ENCODE peak calls at places on chromosome 20, in nine cellular contexts. H, N, F, X, V, J, M, L and C are unnamed samples.

GRCh38 chr20:52313335-52313963 is 121.9 kb upstream of the ZFP64 start:
- DNase-seq in H (peak), N (peak), F (peak), X (peak), V (peak), J (peak), M (no peak), L (no peak), C (peak)

GRCh38 chr20:63886054-63886419 is 8.9 kb upstream of the DNAJC5 start:
- DNase-seq in H (no peak), N (no peak), F (no peak), X (no peak), V (no peak), J (no peak), M (no peak), L (no peak), C (no peak)

GRCh38 chr20:36924167-36925045 is 27.1 kb downstream of the SAMHD1 start:
- DNase-seq in H (no peak), N (no peak), F (no peak), X (no peak), V (no peak), J (no peak), M (no peak), L (no peak), C (no peak)

GRCh38 chr20:2236266-2236665 is 59.5 kb upstream of the TGM3 start:
- DNase-seq in H (no peak), N (no peak), F (no peak), X (peak), V (peak), J (no peak), M (no peak), L (no peak), C (peak)

GRCh38 chr20:7673841-7674240 is 266.4 kb downstream of the HAO1 start:
- DNase-seq in H (peak), N (no peak), F (peak), X (peak), V (no peak), J (peak), M (no peak), L (no peak), C (peak)

GRCh38 chr20:32779500-32780215 is 17.5 kb downstream of the DNMT3B start:
- DNase-seq in H (no peak), N (no peak), F (no peak), X (no peak), V (peak), J (no peak), M (no peak), L (no peak), C (no peak)

GRCh38 chr20:8454137-8454712 is 322.2 kb downstream of the PLCB1 start:
- DNase-seq in H (peak), N (no peak), F (peak), X (peak), V (peak), J (peak), M (no peak), L (peak), C (peak)

GRCh38 chr20:58649288-58650180 is 1.5 kb upstream of the STX16 start:
- DNase-seq in H (no peak), N (no peak), F (no peak), X (no peak), V (no peak), J (no peak), M (no peak), L (no peak), C (peak)

GRCh38 chr20:63968136-63968927 is 1.4 kb downstream of the ZNF512B start:
- DNase-seq in H (no peak), N (no peak), F (no peak), X (no peak), V (no peak), J (no peak), M (no peak), L (no peak), C (no peak)

GRCh38 chr20:37600486-37600885 is 72.8 kb upstream of the BLCAP start:
- DNase-seq in H (no peak), N (no peak), F (no peak), X (no peak), V (no peak), J (no peak), M (no peak), L (no peak), C (no peak)

GRCh38 chr20:11136691-11137090 is 462.9 kb upstream of the JAG1 start:
- DNase-seq in H (no peak), N (no peak), F (peak), X (no peak), V (no peak), J (no peak), M (no peak), L (no peak), C (peak)

GRCh38 chr20:603116-603640 is 6.9 kb downstream of the TCF15 start:
- DNase-seq in H (no peak), N (no peak), F (no peak), X (no peak), V (no peak), J (no peak), M (no peak), L (no peak), C (no peak)

GRCh38 chr20:63706027-63706695 is 1.6 kb downstream of the ARFRP1 start:
- DNase-seq in H (no peak), N (no peak), F (no peak), X (no peak), V (no peak), J (no peak), M (no peak), L (no peak), C (no peak)

GRCh38 chr20:55354700-55355099 is 650.6 kb downstream of the CBLN4 start:
- DNase-seq in H (no peak), N (no peak), F (no peak), X (no peak), V (peak), J (no peak), M (no peak), L (no peak), C (peak)

GRCh38 chr20:48932375-48932941 is 10.9 kb downstream of the ARFGEF2 start:
- DNase-seq in H (no peak), N (no peak), F (peak), X (no peak), V (no peak), J (no peak), M (no peak), L (no peak), C (peak)

GRCh38 chr20:63457737-63458136 is 14.7 kb downstream of the KCNQ2 start:
- DNase-seq in H (no peak), N (no peak), F (peak), X (no peak), V (peak), J (peak), M (no peak), L (no peak), C (peak)

GRCh38 chr20:48921883-48922867 is 664 bp downstream of the ARFGEF2 start:
- DNase-seq in H (peak), N (no peak), F (peak), X (peak), V (peak), J (no peak), M (no peak), L (no peak), C (no peak)

GRCh38 chr20:48826883-48827771 is 672 bp downstream of the PREX1 start:
- DNase-seq in H (peak), N (no peak), F (peak), X (no peak), V (peak), J (no peak), M (no peak), L (no peak), C (peak)

GRCh38 chr20:57657537-57658446 is 37.6 kb upstream of the ZBP1 start:
- DNase-seq in H (no peak), N (no peak), F (no peak), X (no peak), V (peak), J (no peak), M (no peak), L (no peak), C (no peak)

GRCh38 chr20:49980140-49981008 is 2.4 kb upstream of the SNAI1 start:
- DNase-seq in H (no peak), N (no peak), F (no peak), X (no peak), V (peak), J (no peak), M (no peak), L (no peak), C (no peak)

GRCh38 chr20:9052136-9052535 is 16.8 kb upstream of the PLCB4 start:
- DNase-seq in H (no peak), N (no peak), F (no peak), X (no peak), V (peak), J (no peak), M (no peak), L (no peak), C (no peak)

GRCh38 chr20:32019156-32019510 is 8.9 kb downstream of the CCM2L start:
- DNase-seq in H (peak), N (no peak), F (no peak), X (no peak), V (peak), J (no peak), M (no peak), L (no peak), C (no peak)

GRCh38 chr20:36107881-36108280 is 46.7 kb upstream of the EPB41L1 start:
- DNase-seq in H (no peak), N (no peak), F (no peak), X (no peak), V (no peak), J (no peak), M (no peak), L (no peak), C (no peak)

GRCh38 chr20:33009214-33010132 is 2.0 kb downstream of the BPIFB2 start:
- DNase-seq in H (no peak), N (no peak), F (no peak), X (no peak), V (peak), J (no peak), M (no peak), L (no peak), C (no peak)

GRCh38 chr20:33296206-33296605 is 13.2 kb downstream of the BPIFB1 start:
- DNase-seq in H (no peak), N (no peak), F (no peak), X (no peak), V (no peak), J (no peak), M (no peak), L (no peak), C (no peak)

GRCh38 chr20:43536817-43537440 is 21.9 kb upstream of the SGK2 start:
- DNase-seq in H (no peak), N (no peak), F (no peak), X (peak), V (no peak), J (peak), M (no peak), L (no peak), C (peak)

GRCh38 chr20:58458342-58459057 is 56.7 kb downstream of the APCDD1L start:
- DNase-seq in H (no peak), N (no peak), F (peak), X (peak), V (no peak), J (peak), M (no peak), L (no peak), C (no peak)

GRCh38 chr20:3092611-3093379 is 8.3 kb upstream of the AVP start:
- DNase-seq in H (peak), N (no peak), F (peak), X (no peak), V (peak), J (no peak), M (no peak), L (no peak), C (peak)

GRCh38 chr20:701401-702129 is 26.0 kb upstream of the SCRT2 start:
- DNase-seq in H (no peak), N (no peak), F (no peak), X (no peak), V (no peak), J (no peak), M (no peak), L (no peak), C (no peak)